ENCODE peak calls at places on chromosomes 11 and 22, in eight cellular contexts. H is AG04450, S is fibroblast of lung, D is heart left ventricle, K is PC-3, O is NB4, Z is mesenchymal stem cell, T is H1. X is an unnamed sample.

GRCh38 chr11:96314326-96315050 is 28.5 kb downstream of the MAML2 start:
- DNase-seq in Z (peak; percentile 65), T (no peak), H (no peak), D (no peak), S (peak; percentile 29), K (peak; percentile 94), O (peak; percentile 65), X (no peak)

GRCh38 chr11:47057374-47057773 is 119.3 kb downstream of the ARFGAP2 start:
- DNase-seq in Z (peak; percentile 46), O (peak; percentile 44), K (no peak), S (no peak), H (no peak), D (no peak), T (no peak), X (no peak)

GRCh38 chr11:291281-292210 is 2.6 kb downstream of the PGGHG start:
- DNase-seq in O (no peak), S (no peak), T (no peak), K (no peak), H (no peak), D (peak; percentile 54), Z (no peak), X (no peak)

GRCh38 chr11:72010529-72011233 is 12.0 kb downstream of the IL18BP start:
- DNase-seq in S (no peak), O (no peak), H (no peak), D (no peak), K (no peak), Z (no peak), T (no peak), X (peak; percentile 44)

GRCh38 chr11:62573592-62574362 is at the start of gene EEF1G:
- DNase-seq in S (peak; percentile 100), K (peak; percentile 100), D (peak; percentile 98), Z (peak; percentile 100), O (peak; percentile 100), H (peak; percentile 100), T (peak; percentile 99), X (peak; percentile 96)

GRCh38 chr22:28892175-28892731 is 8.9 kb downstream of the ZNRF3 start:
- DNase-seq in O (peak; percentile 38), T (no peak), H (no peak), K (no peak), Z (no peak), S (no peak), D (no peak), X (no peak)

GRCh38 chr11:67347964-67348749 is 5.2 kb downstream of the POLD4 start:
- DNase-seq in D (no peak), H (no peak), Z (no peak), O (no peak), K (no peak), S (peak; percentile 40), T (no peak), X (no peak)

GRCh38 chr11:15918212-15918611 is 438.1 kb downstream of the SOX6 start:
- DNase-seq in K (no peak), T (no peak), S (no peak), H (no peak), Z (no peak), O (no peak), D (no peak), X (no peak)

GRCh38 chr22:36465232-36466021 is 16.0 kb downstream of the TXN2 start:
- DNase-seq in D (peak; percentile 80), O (peak; percentile 42), H (peak; percentile 83), S (peak; percentile 96), Z (peak; percentile 92), T (no peak), K (peak; percentile 95), X (no peak)

GRCh38 chr11:87398913-87399312 is 361.2 kb downstream of the TMEM135 start:
- DNase-seq in Z (no peak), H (no peak), O (no peak), D (no peak), K (no peak), T (no peak), S (no peak), X (no peak)

GRCh38 chr11:55726715-55727324 is 46.4 kb upstream of the OR5D13 start:
- DNase-seq in H (no peak), K (peak; percentile 14), O (peak; percentile 25), Z (no peak), S (no peak), T (no peak), D (no peak), X (no peak)

GRCh38 chr22:35089139-35089538 is 23.2 kb downstream of the ISX start:
- DNase-seq in K (no peak), D (no peak), O (no peak), H (no peak), Z (no peak), T (no peak), S (no peak), X (no peak)

GRCh38 chr11:132131051-132131450 is 760.6 kb downstream of the NTM start:
- DNase-seq in S (no peak), H (no peak), K (no peak), D (no peak), O (no peak), Z (no peak), T (no peak), X (no peak)

GRCh38 chr22:33049125-33049729 is 9.0 kb downstream of the SYN3 start:
- DNase-seq in D (no peak), S (peak; percentile 77), H (peak; percentile 11), T (no peak), K (peak; percentile 44), O (peak; percentile 72), Z (peak; percentile 64), X (peak; percentile 68)

GRCh38 chr11:6587360-6587953 is 16.0 kb downstream of the RRP8 start:
- DNase-seq in T (no peak), O (no peak), S (no peak), Z (no peak), H (no peak), K (no peak), D (no peak), X (no peak)

GRCh38 chr11:82703796-82704195 is 29.9 kb downstream of the FAM181B start:
- DNase-seq in S (no peak), T (no peak), O (no peak), D (no peak), K (peak; percentile 54), Z (no peak), H (no peak), X (no peak)

GRCh38 chr22:19108807-19109197 is 13.4 kb downstream of the DGCR2 start:
- DNase-seq in Z (no peak), H (no peak), O (peak; percentile 55), D (no peak), T (no peak), S (no peak), K (no peak), X (no peak)

GRCh38 chr22:19109198-19110063 is 12.8 kb downstream of the DGCR2 start:
- DNase-seq in D (no peak), T (no peak), K (no peak), Z (peak; percentile 74), S (peak; percentile 72), O (peak; percentile 95), H (no peak), X (no peak)

GRCh38 chr22:19111140-19111539 is 11.1 kb downstream of the DGCR2 start:
- DNase-seq in D (no peak), T (no peak), O (peak; percentile 35), H (no peak), Z (no peak), S (no peak), K (no peak), X (no peak)

GRCh38 chr22:19111584-19111983 is 10.6 kb downstream of the DGCR2 start:
- DNase-seq in H (no peak), T (no peak), K (no peak), D (no peak), O (no peak), S (no peak), Z (no peak), X (no peak)

DNA sequence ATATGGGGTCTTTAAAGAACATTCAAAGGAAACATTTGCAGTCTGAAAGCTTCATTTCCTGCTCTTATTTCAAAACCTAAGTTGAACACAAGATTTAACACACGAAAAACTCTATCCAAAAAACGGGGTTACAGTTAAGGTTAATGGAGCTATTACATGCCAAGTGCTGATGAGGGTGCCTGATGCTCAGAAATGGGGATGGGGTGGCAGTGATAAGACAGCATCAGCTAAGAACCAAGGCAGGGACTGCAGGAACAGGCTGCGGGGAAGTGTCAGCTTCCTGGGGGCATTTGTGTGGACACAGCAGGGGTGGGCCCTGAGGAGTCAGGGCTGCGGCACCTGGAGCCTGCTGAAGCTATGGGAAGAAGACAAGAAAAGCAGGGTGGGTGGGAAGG is 12.2 kb downstream of the DGCR2 start:
- DNase-seq in O (peak; percentile 56), S (no peak), Z (no peak), T (no peak), D (no peak), H (no peak), K (no peak), X (no peak)
- H3K4me3 ChIP-seq in O (peak overlapping the region; percentile 53), S (no peak overlapping the region), Z (no peak overlapping the region), T (no peak overlapping the region), D (no peak overlapping the region), H (no peak overlapping the region), K (no peak overlapping the region), X (no peak overlapping the region)

DNA sequence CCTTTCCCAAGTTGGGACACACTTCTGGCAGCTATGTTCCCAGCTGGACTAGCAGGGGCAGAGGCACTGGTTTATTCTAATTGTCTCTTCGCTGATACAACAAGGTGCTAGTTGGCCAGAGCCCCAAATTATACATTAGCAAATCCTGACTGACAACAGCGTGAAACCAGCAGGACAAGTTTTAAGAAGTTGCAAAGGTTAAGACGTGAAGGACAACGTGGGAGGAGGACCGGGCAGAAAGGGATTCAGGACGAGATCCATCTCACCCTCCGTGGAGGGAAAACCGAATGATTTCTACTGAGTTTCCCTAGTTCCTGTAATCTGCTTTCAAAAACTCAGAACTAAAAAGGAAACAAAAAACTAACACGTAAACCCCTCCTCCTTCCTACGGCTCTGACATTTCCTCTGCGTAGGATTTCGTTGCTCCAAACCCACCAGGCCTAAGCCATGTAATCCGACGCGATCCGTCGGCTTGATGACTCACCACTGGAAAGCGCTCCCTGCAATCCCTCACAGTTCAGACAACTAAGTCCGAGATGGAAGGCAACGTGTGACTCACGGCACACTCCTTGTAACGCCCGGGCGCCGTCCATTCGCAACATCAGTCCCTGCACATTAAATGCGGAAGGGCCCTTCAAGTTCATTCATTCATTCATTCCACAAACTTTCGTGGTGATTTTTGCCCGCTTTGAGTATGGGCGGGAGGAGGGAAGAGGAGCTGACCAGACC is 703 bp downstream of the POGLUT3 start:
- DNase-seq in Z (peak; percentile 100), D (peak; percentile 87), O (peak; percentile 97), K (peak; percentile 99), H (peak; percentile 97), S (peak; percentile 99), T (peak; percentile 81), X (peak; percentile 65)
- H3K4me3 ChIP-seq in Z (peak overlapping the region; percentile 82), D (peak overlapping the region; percentile 69), O (peak overlapping the region; percentile 68), K (peak overlapping the region; percentile 68), H (peak overlapping the region; percentile 72), S (peak overlapping the region; percentile 44), T (peak overlapping the region; percentile 44), X (peak overlapping the region; percentile 79)

GRCh38 chr22:49005557-49005956 is 822.1 kb downstream of the BRD1 start:
- DNase-seq in D (no peak), Z (no peak), K (no peak), H (no peak), S (no peak), O (no peak), T (no peak), X (no peak)
- H3K4me3 ChIP-seq in D (no peak overlapping the region), Z (no peak overlapping the region), K (no peak overlapping the region), H (no peak overlapping the region), S (no peak overlapping the region), O (no peak overlapping the region), T (no peak overlapping the region), X (no peak overlapping the region)

DNA sequence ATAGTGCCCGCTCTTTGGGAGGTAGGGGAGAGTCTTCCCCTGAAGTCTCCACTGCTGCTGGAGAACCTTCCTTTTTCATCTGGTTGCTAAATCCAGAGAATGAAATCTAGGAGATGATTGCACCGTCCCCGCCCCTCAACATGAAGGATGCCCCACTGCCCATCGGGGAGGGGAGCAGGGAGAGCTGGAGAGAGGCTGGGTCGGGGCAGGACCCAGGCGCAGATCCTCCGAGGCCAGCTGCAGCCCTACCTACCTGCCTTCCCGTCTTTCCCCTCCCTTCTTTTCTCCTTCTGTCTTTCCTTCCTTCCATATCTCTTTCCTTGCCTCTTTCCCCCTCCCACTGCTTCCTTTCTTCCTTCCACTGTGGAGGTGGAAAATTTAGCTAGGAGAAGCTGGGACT is 811 bp upstream of the PLEKHB1 start:
- DNase-seq in T (no peak), K (no peak), O (no peak), S (no peak), H (no peak), D (no peak), Z (no peak), X (no peak)
- H3K4me3 ChIP-seq in T (peak overlapping the region; percentile 55), K (no peak overlapping the region), O (no peak overlapping the region), S (no peak overlapping the region), H (no peak overlapping the region), D (no peak overlapping the region), Z (peak overlapping the region; percentile 58), X (peak overlapping the region; percentile 3)